ENCODE peak calls at places on chromosomes 6 and 20, in six cellular contexts. Q is astrocyte of the spinal cord, Z is keratinocyte, A is heart left ventricle, G is breast epithelium, O is epithelial cell of proximal tubule. N is an unnamed sample.

GRCh38 chr6:23533954-23534725 is 591.9 kb upstream of the NRSN1 start:
- DNase-seq in Q (no peak), Z (no peak), A (no peak), G (no peak), O (peak; percentile 48), N (no peak)

GRCh38 chr20:41897708-41898107 is 279.5 kb upstream of the CHD6 start:
- DNase-seq in Q (no peak), Z (no peak), A (no peak), G (no peak), O (no peak), N (no peak)

GRCh38 chr6:87237804-87238203 is 82.4 kb downstream of the ZNF292 start:
- DNase-seq in Q (peak; percentile 34), Z (no peak), A (no peak), G (no peak), O (no peak), N (no peak)

GRCh38 chr6:101689156-101689555 is 295.6 kb downstream of the GRIK2 start:
- DNase-seq in Q (no peak), Z (no peak), A (no peak), G (no peak), O (no peak), N (no peak)

GRCh38 chr6:33723576-33724085 is 12.1 kb upstream of the UQCC2 start:
- DNase-seq in Q (no peak), Z (no peak), A (no peak), G (no peak), O (no peak), N (no peak)

GRCh38 chr6:150922137-150922536 is 56.6 kb downstream of the MTHFD1L start:
- DNase-seq in Q (no peak), Z (no peak), A (no peak), G (no peak), O (no peak), N (no peak)

GRCh38 chr6:161251345-161251744 is 22.5 kb downstream of the AGPAT4 start:
- DNase-seq in Q (no peak), Z (no peak), A (no peak), G (no peak), O (no peak), N (no peak)

GRCh38 chr6:160991411-160992322 is at the start of gene MAP3K4:
- DNase-seq in Q (peak; percentile 83), Z (no peak), A (peak; percentile 90), G (peak; percentile 71), O (no peak), N (no peak)

GRCh38 chr20:21100590-21101452 is 5.3 kb downstream of the LINC00237 start:
- DNase-seq in Q (peak; percentile 18), Z (no peak), A (peak; percentile 21), G (no peak), O (no peak), N (no peak)

GRCh38 chr6:29522241-29522640 is 34.5 kb upstream of the MAS1L start:
- DNase-seq in Q (no peak), Z (no peak), A (no peak), G (no peak), O (no peak), N (no peak)

GRCh38 chr6:15465212-15465611 is 197.6 kb downstream of the DTNBP1 start:
- DNase-seq in Q (no peak), Z (no peak), A (no peak), G (no peak), O (no peak), N (no peak)

GRCh38 chr6:64249129-64249528 is 613.5 kb downstream of the PHF3 start:
- DNase-seq in Q (peak; percentile 23), Z (no peak), A (no peak), G (no peak), O (no peak), N (no peak)

GRCh38 chr20:45179166-45179565 is 4.5 kb downstream of the PI3 start:
- DNase-seq in Q (no peak), Z (no peak), A (no peak), G (no peak), O (no peak), N (no peak)

GRCh38 chr6:11333292-11333849 is 100.9 kb upstream of the NEDD9 start:
- DNase-seq in Q (no peak), Z (no peak), A (no peak), G (no peak), O (no peak), N (no peak)

GRCh38 chr20:32356935-32357868 is 929 bp upstream of the ASXL1 start:
- DNase-seq in Q (peak; percentile 29), Z (no peak), A (no peak), G (no peak), O (no peak), N (no peak)

GRCh38 chr6:74967821-74968220 is 238.0 kb downstream of the COL12A1 start:
- DNase-seq in Q (no peak), Z (no peak), A (no peak), G (no peak), O (no peak), N (no peak)

GRCh38 chr6:30711758-30712380 is 5.2 kb downstream of the MDC1 start:
- DNase-seq in Q (no peak), Z (no peak), A (no peak), G (no peak), O (no peak), N (no peak)

GRCh38 chr6:167555836-167556235 is 230.9 kb downstream of the TTLL2 start:
- DNase-seq in Q (no peak), Z (no peak), A (no peak), G (no peak), O (no peak), N (no peak)

GRCh38 chr6:138346302-138347195 is 31.2 kb upstream of the SMIM28 start:
- DNase-seq in Q (peak; percentile 73), Z (no peak), A (no peak), G (no peak), O (peak; percentile 12), N (peak; percentile 2)

GRCh38 chr6:42239736-42240375 is 22.2 kb upstream of the MRPS10 start:
- DNase-seq in Q (peak; percentile 65), Z (peak; percentile 68), A (no peak), G (no peak), O (no peak), N (no peak)

GRCh38 chr20:2754426-2754825 is 46.0 kb downstream of the CPXM1 start:
- DNase-seq in Q (no peak), Z (no peak), A (no peak), G (no peak), O (no peak), N (no peak)

GRCh38 chr6:3579652-3580051 is 122.8 kb upstream of the SLC22A23 start:
- DNase-seq in Q (no peak), Z (no peak), A (no peak), G (no peak), O (no peak), N (no peak)

GRCh38 chr6:46465294-46466165 is 25.7 kb downstream of the RCAN2 start:
- DNase-seq in Q (no peak), Z (no peak), A (no peak), G (no peak), O (no peak), N (no peak)

GRCh38 chr6:89353702-89354392 is 1.3 kb upstream of the UBE2J1 start:
- DNase-seq in Q (no peak), Z (no peak), A (no peak), G (no peak), O (no peak), N (no peak)

GRCh38 chr20:13791562-13792459 is 7.0 kb downstream of the NDUFAF5 start:
- DNase-seq in Q (no peak), Z (no peak), A (no peak), G (no peak), O (no peak), N (no peak)

GRCh38 chr6:160069050-160069454 is 52.6 kb upstream of the SLC22A1 start:
- DNase-seq in Q (no peak), Z (no peak), A (no peak), G (no peak), O (no peak), N (no peak)

GRCh38 chr20:38727602-38728236 is 3.4 kb downstream of the SLC32A1 start:
- DNase-seq in Q (no peak), Z (no peak), A (no peak), G (no peak), O (no peak), N (no peak)
- H3K4me3 ChIP-seq in Q (no peak overlapping the region), Z (no peak overlapping the region), A (no peak overlapping the region), G (no peak overlapping the region), O (no peak overlapping the region), N (no peak overlapping the region)

GRCh38 chr20:43676368-43676767 is 9.5 kb downstream of the MYBL2 start:
- DNase-seq in Q (no peak), Z (no peak), A (no peak), G (no peak), O (no peak), N (no peak)

GRCh38 chr20:43681991-43682410 is 15.1 kb downstream of the MYBL2 start:
- DNase-seq in Q (no peak), Z (no peak), A (no peak), G (no peak), O (no peak), N (no peak)

GRCh38 chr20:43680976-43681375 is 14.1 kb downstream of the MYBL2 start:
- DNase-seq in Q (no peak), Z (no peak), A (no peak), G (no peak), O (no peak), N (no peak)

GRCh38 chr20:43682446-43682845 is 15.5 kb downstream of the MYBL2 start:
- DNase-seq in Q (no peak), Z (no peak), A (no peak), G (no peak), O (no peak), N (no peak)

GRCh38 chr20:43681468-43681942 is 14.6 kb downstream of the MYBL2 start:
- DNase-seq in Q (no peak), Z (no peak), A (no peak), G (no peak), O (no peak), N (no peak)
- TF ChIP-seq CTCF in Q (no peak), Z (no peak), A (peak; percentile 15), G (no peak), O (peak; percentile 29), N (peak; percentile 10)

GRCh38 chr6:143884161-143884560 is 19.9 kb downstream of the ZC2HC1B start:
- DNase-seq in Q (no peak), Z (no peak), A (no peak), G (no peak), O (no peak), N (no peak)

GRCh38 chr6:143877584-143878271 is 13.5 kb downstream of the ZC2HC1B start:
- DNase-seq in Q (no peak), Z (no peak), A (no peak), G (no peak), O (no peak), N (no peak)

GRCh38 chr6:143878272-143878760 is 14.0 kb downstream of the ZC2HC1B start:
- DNase-seq in Q (no peak), Z (no peak), A (no peak), G (no peak), O (no peak), N (no peak)
- H3K4me3 ChIP-seq in Q (no peak overlapping the region), Z (no peak overlapping the region), A (no peak overlapping the region), G (no peak overlapping the region), O (no peak overlapping the region), N (no peak overlapping the region)

GRCh38 chr6:73798592-73798991 is 102.6 kb downstream of the CD109 start:
- DNase-seq in Q (peak; percentile 92), Z (no peak), A (no peak), G (no peak), O (peak; percentile 94), N (peak; percentile 50)
- TF ChIP-seq CTCF in Q (peak; percentile 51), Z (peak; percentile 54), A (peak; percentile 24), G (no peak), O (peak; percentile 64), N (peak; percentile 32)

DNA sequence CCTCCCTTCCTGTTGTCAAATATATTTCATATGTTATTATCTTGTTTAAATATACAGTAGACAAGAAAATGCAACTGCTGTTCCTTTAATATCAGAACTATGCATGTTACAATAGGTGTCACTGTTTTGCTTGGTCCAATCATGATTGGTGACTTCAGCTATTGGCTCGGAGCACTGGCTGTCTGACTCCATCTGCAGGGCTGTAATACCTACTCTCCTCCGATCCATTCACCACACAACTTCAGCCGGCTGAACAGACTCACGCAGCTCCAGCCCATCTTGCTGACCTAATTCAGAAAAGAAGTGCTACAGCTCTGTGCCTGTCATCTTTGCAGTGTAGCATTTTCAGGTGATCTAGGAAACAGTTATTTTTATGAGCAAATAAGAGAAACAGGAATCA is at the start of gene BTBD3:
- DNase-seq in Q (peak; percentile 67), Z (no peak), A (peak; percentile 69), G (no peak), O (peak; percentile 9), N (no peak)
- H3K4me3 ChIP-seq in Q (peak within 1 kb of the TSS; percentile 19), Z (no peak within 1 kb of the TSS), A (peak within 1 kb of the TSS; percentile 44), G (peak within 1 kb of the TSS; percentile 32), O (peak within 1 kb of the TSS; percentile 19), N (no peak within 1 kb of the TSS)

N was measured in kidney epithelial cell.